ENCODE peak calls at places on chromosomes 4 and X, in six cellular contexts. F is HFF-Myc, Q is ovary, Z is GM12865, K is natural killer cell, U is endodermal cell. I is an unnamed sample.

GRCh38 chrX:41733939-41734338 is 10.0 kb downstream of the GPR82 start:
- DNase-seq in Z (peak), U (no peak), F (no peak), Q (no peak), K (peak), I (peak)

GRCh38 chr4:113446019-113446418 is 315.5 kb downstream of the CAMK2D start:
- DNase-seq in Q (no peak), F (no peak), Z (no peak), K (no peak), U (no peak), I (no peak)

GRCh38 chr4:155972098-155972497 is 18.4 kb upstream of the CTSO start:
- DNase-seq in Q (no peak), K (no peak), U (peak), Z (peak), F (no peak), I (no peak)

GRCh38 chr4:175330652-175331051 is 412.5 kb downstream of the ADAM29 start:
- DNase-seq in K (no peak), U (no peak), Q (no peak), F (no peak), Z (no peak), I (no peak)

GRCh38 chr4:176185068-176185467 is 10.3 kb downstream of the SPATA4 start:
- DNase-seq in Z (no peak), U (no peak), F (no peak), Q (no peak), K (no peak), I (no peak)

GRCh38 chrX:155216940-155217450 is 735 bp downstream of the VBP1 start:
- DNase-seq in Q (no peak), Z (peak), K (no peak), U (peak), F (no peak), I (peak)

GRCh38 chrX:10415704-10416001 is 204.7 kb downstream of the MID1 start:
- DNase-seq in K (no peak), Z (no peak), U (no peak), Q (no peak), F (no peak), I (no peak)

GRCh38 chrX:127038065-127038464 is 218.5 kb downstream of the PRR32 start:
- DNase-seq in Z (no peak), U (no peak), Q (no peak), K (no peak), F (no peak), I (no peak)

GRCh38 chrX:111133389-111133788 is 37.4 kb downstream of the PAK3 start:
- DNase-seq in K (no peak), Z (no peak), Q (no peak), U (no peak), F (no peak), I (no peak)

GRCh38 chr4:58590714-58591113 is 1480.5 kb upstream of the IGFBP7 start:
- DNase-seq in Z (peak), F (no peak), U (no peak), K (no peak), Q (no peak), I (no peak)

GRCh38 chr4:180994722-180995121 is 1248.5 kb upstream of the TENM3 start:
- DNase-seq in Z (no peak), U (no peak), F (no peak), K (no peak), Q (no peak), I (no peak)

GRCh38 chr4:186839122-186840037 is 115.7 kb upstream of the FAT1 start:
- DNase-seq in Q (peak), Z (peak), F (no peak), U (no peak), K (no peak), I (peak)

GRCh38 chrX:152897216-152898144 is at the start of gene ZNF185:
- DNase-seq in Z (no peak), K (no peak), F (no peak), Q (no peak), U (peak), I (no peak)

GRCh38 chrX:99777912-99778311 is 632.2 kb downstream of the PCDH19 start:
- DNase-seq in K (no peak), F (no peak), Z (no peak), Q (no peak), U (peak), I (no peak)

GRCh38 chr4:21893136-21893535 is 55.4 kb downstream of the KCNIP4 start:
- DNase-seq in F (no peak), K (no peak), Z (no peak), Q (no peak), U (no peak), I (no peak)

GRCh38 chrX:103356897-103357296 is 591 bp downstream of the TCEAL9 start:
- DNase-seq in F (no peak), Q (peak), U (peak), Z (no peak), K (no peak), I (no peak)

GRCh38 chr4:24547979-24548378 is 36.4 kb downstream of the DHX15 start:
- DNase-seq in U (no peak), Q (no peak), Z (no peak), F (no peak), K (no peak), I (no peak)

GRCh38 chr4:156248921-156249320 is 295.3 kb upstream of the CTSO start:
- DNase-seq in K (no peak), Z (no peak), F (no peak), Q (no peak), U (no peak), I (no peak)

GRCh38 chrX:119763175-119763574 is 4.8 kb downstream of the SOWAHD start:
- DNase-seq in U (no peak), K (no peak), Z (no peak), Q (no peak), F (no peak), I (no peak)

GRCh38 chr4:84691170-84691691 is 108.3 kb downstream of the CDS1 start:
- DNase-seq in Q (no peak), U (no peak), F (peak), Z (peak), K (no peak), I (no peak)

GRCh38 chrX:41931591-41931990 is 8.2 kb upstream of the CASK start:
- DNase-seq in U (no peak), K (no peak), F (no peak), Z (no peak), Q (no peak), I (no peak)

GRCh38 chr4:186946682-186947294 is 223.1 kb upstream of the FAT1 start:
- DNase-seq in Z (no peak), F (no peak), U (peak), Q (no peak), K (no peak), I (no peak)

GRCh38 chrX:154738013-154738738 is 12.7 kb downstream of the GAB3 start:
- DNase-seq in Q (no peak), F (no peak), K (no peak), Z (no peak), U (no peak), I (no peak)

GRCh38 chrX:138886769-138887168 is 175.3 kb upstream of the FGF13 start:
- DNase-seq in Q (no peak), U (no peak), F (no peak), K (no peak), Z (no peak), I (no peak)

GRCh38 chr4:37561196-37561802 is 124.9 kb downstream of the RELL1 start:
- DNase-seq in K (no peak), U (no peak), Z (no peak), F (no peak), Q (no peak), I (no peak)

GRCh38 chr4:15043226-15043625 is 40.9 kb downstream of the CPEB2 start:
- DNase-seq in Q (no peak), K (no peak), U (no peak), F (no peak), Z (no peak), I (no peak)

GRCh38 chr4:170026253-170026991 is at the start of gene MFAP3L:
- DNase-seq in U (peak), Q (peak), K (peak), F (peak), Z (peak), I (peak)

GRCh38 chr4:163003979-163004378 is 162.7 kb downstream of the NAF1 start:
- DNase-seq in K (no peak), F (no peak), Z (no peak), Q (no peak), U (peak), I (no peak)

GRCh38 chrX:102085706-102086105 is 39.8 kb upstream of the TCEAL2 start:
- DNase-seq in K (no peak), U (no peak), Z (no peak), Q (no peak), F (no peak), I (no peak)

GRCh38 chr4:146638801-146639351 is at the start of gene POU4F2:
- DNase-seq in Z (peak), F (no peak), K (no peak), U (peak), Q (no peak), I (peak)

DNA sequence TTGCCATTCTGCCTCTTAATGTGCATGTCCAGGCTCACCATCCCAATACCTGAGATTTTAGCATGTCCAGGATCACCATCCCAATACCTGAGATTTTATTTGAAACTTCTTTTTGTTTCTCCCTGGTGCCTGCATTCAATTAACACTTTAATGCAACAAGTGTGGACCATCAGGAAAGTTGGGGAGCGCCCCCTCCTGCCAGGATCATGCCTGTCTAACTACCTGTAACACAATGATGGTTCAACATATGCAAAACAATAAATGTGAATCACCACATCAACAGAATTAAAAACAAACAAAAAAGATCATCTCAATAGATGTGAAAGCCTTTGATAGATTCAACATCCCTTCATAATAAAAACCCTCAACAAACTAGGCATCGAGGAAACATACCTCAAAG is 1359.5 kb upstream of the DIAPH2 start:
- DNase-seq in U (no peak), Z (no peak), F (no peak), K (no peak), Q (no peak), I (no peak)
- TF ChIP-seq CTCF in U (peak), Z (no peak), F (no peak), K (no peak), Q (no peak), I (no peak)

GRCh38 chr4:30718889-30719252 is 1.3 kb upstream of the PCDH7 start:
- DNase-seq in K (no peak), U (no peak), Z (no peak), Q (no peak), F (no peak), I (no peak)

GRCh38 chr4:30716671-30717207 is 3.4 kb upstream of the PCDH7 start:
- DNase-seq in F (no peak), K (no peak), Z (peak), U (no peak), Q (no peak), I (peak)

GRCh38 chr4:30718021-30718888 is 1.9 kb upstream of the PCDH7 start:
- DNase-seq in Z (no peak), U (peak), K (no peak), F (no peak), Q (peak), I (peak)

GRCh38 chr4:30716158-30716557 is 4.0 kb upstream of the PCDH7 start:
- DNase-seq in U (no peak), F (no peak), Q (no peak), Z (no peak), K (no peak), I (peak)

DNA sequence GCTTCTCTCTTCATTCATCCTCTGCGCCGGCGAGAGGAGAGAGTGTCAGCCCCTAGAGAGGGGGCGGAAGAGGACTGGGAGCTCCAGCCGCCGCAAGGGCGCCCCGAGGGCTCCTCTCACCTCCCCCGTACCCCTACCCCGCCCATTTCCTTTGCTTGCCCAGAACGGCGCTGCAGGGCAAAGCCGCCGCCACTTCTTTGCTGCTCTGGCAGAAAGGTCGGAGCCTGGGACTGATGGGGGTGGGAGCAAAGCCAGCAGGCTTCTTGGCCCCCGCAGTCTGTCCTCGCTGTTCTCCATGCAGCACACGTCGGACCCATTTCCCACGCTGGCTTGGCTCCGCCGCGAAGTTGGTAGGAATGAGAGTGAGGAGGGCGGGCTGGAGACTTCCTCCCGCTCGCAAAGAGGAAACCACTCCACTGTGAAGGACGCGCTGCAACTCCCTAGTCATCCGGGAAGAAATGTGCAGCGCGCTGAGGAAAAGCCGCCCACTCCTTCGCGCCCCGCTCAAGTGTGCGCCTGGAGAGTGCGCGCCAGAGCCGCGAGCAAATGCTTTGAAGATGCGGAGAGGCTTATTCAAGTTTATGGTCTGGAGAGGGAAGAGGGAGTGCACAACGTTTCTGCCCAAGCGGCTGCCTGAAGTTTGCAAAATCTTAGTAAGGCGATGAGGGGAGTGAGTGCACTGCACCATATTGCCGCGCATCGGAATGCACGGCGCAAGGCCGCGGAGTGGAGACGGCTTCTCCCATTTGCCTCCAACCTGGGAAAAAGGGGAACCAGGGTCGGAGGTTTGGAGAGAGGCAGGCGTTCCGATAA is 2.8 kb upstream of the PCDH7 start:
- DNase-seq in Q (peak), Z (peak), U (peak), F (no peak), K (no peak), I (peak)
- TF ChIP-seq CTCF in Q (no peak), Z (no peak), U (no peak), F (no peak), K (no peak), I (no peak)

GRCh38 chrX:16712116-16712824 is at the start of gene CTPS2:
- DNase-seq in Z (peak), U (peak), Q (peak), K (peak), F (peak), I (peak)
- TF ChIP-seq CTCF in Z (no peak), U (peak), Q (no peak), K (no peak), F (no peak), I (no peak)

DNA sequence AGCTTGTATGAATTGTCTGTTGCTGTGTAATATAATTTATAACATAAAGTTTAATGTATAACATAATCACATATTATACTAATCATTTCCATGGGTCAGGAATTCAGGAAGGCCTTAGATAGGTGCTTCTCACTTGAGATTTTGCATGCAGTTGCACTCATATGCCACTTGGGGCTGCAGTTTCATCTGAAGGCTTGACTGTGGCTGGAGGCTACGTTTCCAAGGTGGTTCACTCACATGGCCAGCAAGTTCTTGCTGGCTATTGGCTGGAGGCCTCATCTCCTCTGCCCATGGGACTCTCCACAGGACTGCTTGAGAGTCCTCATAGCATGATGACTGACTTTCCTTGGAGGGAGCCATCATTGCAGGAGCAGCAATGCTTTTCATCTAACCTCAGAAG is 53.4 kb upstream of the STX18 start:
- DNase-seq in Z (no peak), Q (no peak), F (no peak), U (no peak), K (no peak), I (no peak)
- TF ChIP-seq CTCF in Z (no peak), Q (no peak), F (peak), U (peak), K (no peak), I (no peak)

DNA sequence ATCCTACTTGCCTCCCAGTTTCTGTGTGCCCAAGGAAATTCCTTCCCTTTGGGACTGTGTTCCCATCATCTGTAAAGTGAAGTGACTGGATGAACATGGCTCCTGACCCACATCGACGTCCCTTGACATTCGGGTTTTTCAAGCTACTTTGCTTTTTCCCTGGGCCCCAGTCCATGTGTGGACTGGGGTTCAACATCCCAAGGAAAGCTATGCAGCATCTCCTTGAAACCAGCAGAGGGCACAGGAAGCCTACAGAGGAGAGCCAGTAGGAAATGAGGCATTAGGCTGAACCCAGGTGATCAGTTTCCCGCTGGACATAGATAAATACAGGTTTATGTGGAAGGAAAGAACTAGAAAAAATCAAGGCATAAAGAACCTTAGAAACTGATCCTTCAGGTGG is 145.1 kb upstream of the ARHGEF9 start:
- DNase-seq in Q (no peak), K (no peak), F (no peak), Z (no peak), U (peak), I (no peak)
- TF ChIP-seq CTCF in Q (no peak), K (no peak), F (no peak), Z (peak), U (peak), I (no peak)

GRCh38 chr4:108783666-108784463 is 21.0 kb upstream of the ETNPPL start:
- DNase-seq in Q (no peak), Z (no peak), U (no peak), F (no peak), K (no peak), I (no peak)
- TF ChIP-seq CTCF in Q (no peak), Z (no peak), U (peak), F (peak), K (no peak), I (no peak)

DNA sequence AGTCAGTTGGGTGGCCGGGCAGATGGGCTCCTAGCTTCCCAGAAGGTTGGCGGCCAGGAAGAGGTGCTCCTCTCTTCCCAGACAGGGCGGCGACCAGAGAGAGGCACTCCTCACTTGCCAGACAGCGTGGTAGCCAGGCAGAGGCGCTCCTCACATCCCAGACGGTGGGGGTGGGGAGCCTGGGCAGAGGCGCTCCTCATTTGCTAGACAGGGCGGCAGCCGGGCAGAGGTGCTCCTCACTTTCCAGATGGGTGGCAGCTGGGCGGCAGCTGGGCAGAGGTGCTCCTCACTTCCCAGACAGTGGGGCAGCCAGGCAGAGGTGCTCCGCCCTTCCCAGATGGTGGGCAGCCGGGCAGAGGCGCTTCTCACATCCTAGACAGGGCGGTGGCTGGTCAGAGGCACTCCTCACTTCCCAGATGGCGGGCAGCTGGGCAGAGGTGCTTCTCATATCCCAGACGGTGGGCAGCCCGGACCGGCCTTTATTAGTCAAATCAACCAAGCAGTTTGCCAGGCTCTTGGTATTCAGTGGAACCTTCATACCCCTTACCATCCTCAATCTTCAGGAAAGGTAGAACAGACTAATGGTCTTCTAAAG is 13.5 kb upstream of the NONO start:
- DNase-seq in Z (no peak), Q (no peak), U (no peak), F (no peak), K (no peak), I (no peak)
- TF ChIP-seq CTCF in Z (no peak), Q (no peak), U (no peak), F (no peak), K (no peak), I (no peak)

GRCh38 chr4:2950221-2950989 is 12.8 kb downstream of the NOP14 start:
- DNase-seq in U (no peak), Z (no peak), K (no peak), Q (no peak), F (no peak), I (no peak)

GRCh38 chr4:2949782-2950125 is 13.5 kb downstream of the NOP14 start:
- DNase-seq in U (no peak), F (no peak), Q (no peak), K (no peak), Z (no peak), I (no peak)

GRCh38 chr4:2946812-2947600 is 16.2 kb downstream of the NOP14 start:
- DNase-seq in Q (no peak), F (no peak), K (no peak), U (peak), Z (no peak), I (no peak)

GRCh38 chr4:2947926-2948325 is 15.3 kb downstream of the NOP14 start:
- DNase-seq in Z (no peak), U (no peak), F (no peak), K (no peak), Q (no peak), I (no peak)

DNA sequence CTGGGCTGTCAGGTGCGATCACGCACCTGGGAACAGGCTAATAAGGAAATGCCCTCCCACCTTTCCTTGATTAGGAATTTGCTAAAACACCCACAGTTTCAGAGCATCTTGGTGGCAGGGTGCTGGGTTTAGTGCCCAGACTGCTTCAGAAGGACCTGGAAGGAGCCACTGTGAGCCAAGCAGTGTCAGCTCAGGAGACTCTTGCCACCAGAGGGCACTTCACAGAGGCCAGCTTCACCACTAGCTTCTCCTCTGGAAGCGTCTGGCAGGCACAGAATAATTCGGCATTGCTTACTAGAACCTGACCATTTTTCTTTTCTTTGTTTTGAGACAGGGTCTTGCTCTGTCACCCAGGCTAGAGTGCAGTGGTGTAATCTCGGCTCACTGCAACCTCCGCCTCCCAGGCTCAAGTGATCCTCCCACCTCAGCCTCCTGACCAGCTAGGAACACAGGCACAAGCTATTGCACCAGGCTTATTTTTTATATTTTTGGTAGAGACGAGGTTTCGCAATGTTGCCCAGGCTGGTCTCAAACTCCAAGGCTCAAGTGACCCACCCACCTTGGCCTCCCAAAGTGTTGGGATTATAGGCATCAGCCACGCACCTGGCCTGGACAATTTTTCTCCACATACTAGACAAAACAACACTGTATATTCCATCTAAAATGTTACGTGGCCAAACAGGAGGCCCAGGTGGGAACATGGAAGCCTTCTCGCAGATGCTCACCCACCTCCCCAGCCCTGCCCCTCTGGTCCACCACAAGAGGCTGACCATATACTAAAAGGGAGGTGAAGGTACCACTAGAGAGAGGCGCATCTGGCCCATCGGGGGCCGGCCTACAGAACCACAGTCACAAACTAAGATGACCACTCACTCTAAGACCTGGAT is 14.1 kb downstream of the NOP14 start:
- DNase-seq in Q (no peak), F (no peak), U (peak), Z (peak), K (no peak), I (no peak)
- TF ChIP-seq CTCF in Q (no peak), F (peak), U (peak), Z (peak), K (no peak), I (peak)